ENCODE peak calls at places on chromosomes 12 and 14, in seven cellular contexts. J is K562, M is body of pancreas, P is right cardiac atrium, I is tibial nerve, Z is H1, X is ovary. V is an unnamed sample.

GRCh38 chr12:83432176-83432719 is 745.5 kb downstream of the TMTC2 start:
- DNase-seq in Z (no peak), P (no peak), J (no peak), M (no peak), X (no peak), I (no peak), V (no peak)

GRCh38 chr12:132437252-132438138 is 52.5 kb upstream of the FBRSL1 start:
- DNase-seq in J (no peak), Z (no peak), P (no peak), X (no peak), M (peak; percentile 49), I (no peak), V (no peak)

GRCh38 chr12:32397703-32398102 is 1.7 kb upstream of the FGD4 start:
- DNase-seq in P (no peak), Z (no peak), X (no peak), M (no peak), I (no peak), J (no peak), V (no peak)

GRCh38 chr12:67068204-67068731 is 200.9 kb upstream of the CAND1 start:
- DNase-seq in X (no peak), I (no peak), Z (peak; percentile 7), P (no peak), M (peak; percentile 5), J (no peak), V (no peak)

GRCh38 chr12:23139026-23139425 is 514.1 kb downstream of the ETNK1 start:
- DNase-seq in X (no peak), J (no peak), M (no peak), I (no peak), P (no peak), Z (no peak), V (no peak)

GRCh38 chr14:50013198-50013918 is 103.0 kb downstream of the VCPKMT start:
- DNase-seq in Z (no peak), M (peak; percentile 21), X (no peak), I (no peak), P (no peak), J (no peak), V (no peak)

GRCh38 chr12:24630446-24630845 is 318.5 kb downstream of the BCAT1 start:
- DNase-seq in Z (no peak), X (no peak), M (no peak), P (no peak), I (no peak), J (no peak), V (no peak)

GRCh38 chr12:974281-974862 is 16.7 kb upstream of the ERC1 start:
- DNase-seq in P (no peak), M (no peak), J (no peak), Z (no peak), I (no peak), X (no peak), V (no peak)

GRCh38 chr12:53502331-53502730 is 1.2 kb downstream of the TARBP2 start:
- DNase-seq in M (no peak), Z (no peak), X (peak; percentile 72), J (no peak), I (no peak), P (no peak), V (peak; percentile 55)

GRCh38 chr12:121494093-121494787 is 86.6 kb downstream of the KDM2B start:
- DNase-seq in Z (peak; percentile 33), M (peak; percentile 58), P (peak; percentile 41), J (peak; percentile 78), X (peak; percentile 69), I (peak; percentile 33), V (peak; percentile 54)

GRCh38 chr12:108560321-108560721 is 652 bp downstream of the SART3 start:
- DNase-seq in J (no peak), Z (no peak), X (no peak), I (no peak), P (no peak), M (no peak), V (no peak)

GRCh38 chr12:130677957-130678558 is 38.0 kb downstream of the RIMBP2 start:
- DNase-seq in P (no peak), X (no peak), M (no peak), J (no peak), I (no peak), Z (no peak), V (peak; percentile 70)

GRCh38 chr14:81449114-81449513 is 49.0 kb upstream of the STON2 start:
- DNase-seq in P (peak; percentile 40), I (peak; percentile 29), J (no peak), Z (no peak), M (no peak), X (no peak), V (no peak)

GRCh38 chr14:75439989-75440388 is 12.2 kb downstream of the JDP2 start:
- DNase-seq in Z (no peak), X (no peak), J (no peak), M (no peak), P (no peak), I (no peak), V (no peak)

GRCh38 chr14:100575266-100575995 is 11.8 kb downstream of the BEGAIN start:
- DNase-seq in X (no peak), P (peak; percentile 6), Z (no peak), J (no peak), M (no peak), I (no peak), V (no peak)

GRCh38 chr14:96962337-96962736 is 165.2 kb downstream of the VRK1 start:
- DNase-seq in Z (no peak), M (no peak), X (no peak), J (no peak), P (no peak), I (no peak), V (no peak)

GRCh38 chr12:132723764-132724140 is 13.1 kb downstream of the PGAM5 start:
- DNase-seq in I (no peak), P (no peak), J (no peak), Z (no peak), X (no peak), M (no peak), V (no peak)

GRCh38 chr12:28966049-28966778 is 182.9 kb upstream of the FAR2 start:
- DNase-seq in X (peak; percentile 31), P (peak; percentile 66), J (no peak), I (peak; percentile 28), Z (no peak), M (peak; percentile 58), V (no peak)

GRCh38 chr14:81402123-81402495 is 2.0 kb upstream of the STON2 start:
- DNase-seq in I (no peak), Z (no peak), X (no peak), P (no peak), M (no peak), J (peak; percentile 40), V (no peak)

GRCh38 chr12:754871-755562 is 2.6 kb downstream of the WNK1 start:
- DNase-seq in X (no peak), M (no peak), Z (no peak), P (no peak), J (peak; percentile 32), I (no peak), V (no peak)

GRCh38 chr14:85534435-85534834 is 4.5 kb downstream of the FLRT2 start:
- DNase-seq in X (peak; percentile 52), M (peak; percentile 26), I (no peak), J (no peak), P (no peak), Z (no peak), V (no peak)

GRCh38 chr14:98868846-98869245 is 403.2 kb downstream of the BCL11B start:
- DNase-seq in Z (no peak), M (no peak), I (no peak), X (no peak), J (no peak), P (no peak), V (no peak)

GRCh38 chr12:120229071-120229582 is 28.2 kb upstream of the RPLP0 start:
- DNase-seq in I (no peak), X (no peak), Z (no peak), J (peak; percentile 77), M (peak; percentile 43), P (no peak), V (peak; percentile 71)

GRCh38 chr14:87386453-87386980 is 606.5 kb downstream of the GALC start:
- DNase-seq in Z (no peak), I (no peak), P (no peak), X (no peak), J (no peak), M (no peak), V (no peak)

GRCh38 chr12:66859751-66860440 is 181.0 kb upstream of the GRIP1 start:
- DNase-seq in I (no peak), J (no peak), M (no peak), P (no peak), X (no peak), Z (no peak), V (no peak)

GRCh38 chr14:105486974-105487448 is 325 bp downstream of the CRIP1 start:
- DNase-seq in J (no peak), X (no peak), Z (no peak), M (no peak), P (peak; percentile 85), I (peak; percentile 58), V (peak; percentile 61)

GRCh38 chr14:89540830-89541470 is 123.9 kb upstream of the FOXN3 start:
- DNase-seq in I (no peak), Z (no peak), M (no peak), P (no peak), X (no peak), J (no peak), V (no peak)

DNA sequence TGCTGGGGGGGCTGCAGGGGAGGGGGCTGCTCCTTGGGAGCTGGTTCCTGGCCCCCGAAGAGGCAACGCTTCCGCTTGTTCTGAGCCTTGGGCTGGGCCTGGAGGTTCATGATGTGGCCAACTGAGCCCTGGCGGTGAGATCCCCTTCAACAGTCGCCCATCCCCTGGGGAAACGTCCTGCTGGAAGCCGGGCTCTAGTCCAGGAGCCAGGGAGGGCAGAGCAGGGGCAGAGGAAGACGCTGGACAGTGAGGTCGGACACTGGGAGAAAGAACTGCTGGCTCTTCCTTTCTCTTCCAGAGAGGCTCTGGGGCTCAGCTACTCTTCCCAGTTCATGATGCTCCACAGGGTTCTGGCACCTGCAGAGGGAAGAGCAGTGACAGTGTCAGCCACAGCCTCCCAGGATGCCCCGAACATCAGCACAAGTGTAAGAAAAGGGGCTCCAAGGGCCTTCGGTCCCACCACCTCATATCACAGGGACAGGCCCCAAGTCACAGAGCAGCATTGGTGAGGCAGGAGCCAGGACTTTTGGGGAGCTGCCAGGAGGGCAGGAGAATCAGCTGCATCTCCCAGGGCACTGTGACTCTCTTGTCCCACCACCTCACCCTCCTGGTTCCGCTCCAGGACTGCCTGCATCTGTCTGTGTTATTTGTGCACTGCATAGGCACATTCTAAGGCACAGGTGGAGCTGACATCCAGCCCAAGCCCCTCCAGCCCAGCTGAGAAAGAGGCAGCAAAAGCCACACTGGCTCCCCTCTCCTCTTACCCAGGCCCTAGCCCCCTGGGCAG is 25.9 kb upstream of the PNMA1 start:
- DNase-seq in Z (no peak), X (no peak), I (no peak), J (no peak), M (no peak), P (peak; percentile 35), V (no peak)
- H3K4me1 ChIP-seq in Z (peaks cover 33% of the 10 kb centered on the region), X (peaks cover 45% of the 10 kb centered on the region), I (peaks cover 57% of the 10 kb centered on the region), J (peaks cover 66% of the 10 kb centered on the region), M (peaks cover 64% of the 10 kb centered on the region), P (peaks cover 49% of the 10 kb centered on the region), V (peaks cover 42% of the 10 kb centered on the region)

GRCh38 chr12:38771871-38772270 is 133.5 kb downstream of the CPNE8 start:
- DNase-seq in J (no peak), X (no peak), M (no peak), P (no peak), I (no peak), Z (no peak), V (no peak)
- H3K4me3 ChIP-seq in J (no peak overlapping the region), X (no peak overlapping the region), M (no peak overlapping the region), P (no peak overlapping the region), I (no peak overlapping the region), Z (no peak overlapping the region), V (no peak overlapping the region)

GRCh38 chr14:93133476-93133875 is 17.8 kb upstream of the ITPK1 start:
- DNase-seq in I (no peak), M (no peak), J (no peak), P (no peak), Z (no peak), X (no peak), V (no peak)
- H3K4me1 ChIP-seq in I (no peaks in the 10 kb centered on the region), M (peaks cover 47% of the 10 kb centered on the region), J (peaks cover 7% of the 10 kb centered on the region), P (no peaks in the 10 kb centered on the region), Z (no peaks in the 10 kb centered on the region), X (no peaks in the 10 kb centered on the region), V (peaks cover 6% of the 10 kb centered on the region)

GRCh38 chr12:46369474-46370379 is 2.8 kb downstream of the SLC38A2 start:
- DNase-seq in J (no peak), P (no peak), I (no peak), M (no peak), X (no peak), Z (no peak), V (no peak)
- H3K4me3 ChIP-seq in J (peak overlapping the region; percentile 74), P (peak overlapping the region; percentile 87), I (peak overlapping the region; percentile 99), M (no peak overlapping the region), X (peak overlapping the region; percentile 99), Z (peak overlapping the region; percentile 89), V (peak overlapping the region; percentile 93)

V was measured in BE2C.